ENCODE peak calls at places on chromosomes 7 and 10, in ten cellular contexts. W is GM12892, U is fibroblast of lung, Z is thoracic aorta, E is retinal pigment epithelial cell, A is GM23338, X is NCI-H1092 treated with DMSO at 0.1 percent for 48 hours, Y is substantia nigra, C is left ventricle myocardium superior, Q is PC-9. B is an unnamed sample.

GRCh38 chr10:68348265-68348741 is 15.6 kb upstream of the PBLD start:
- DNase-seq in Z (no peak), C (no peak), Q (peak; percentile 38), U (peak; percentile 67), E (no peak), A (peak; percentile 85), W (peak; percentile 19), X (no peak), Y (peak; percentile 5), B (no peak)

GRCh38 chr7:39357648-39358047 is 208.6 kb upstream of the YAE1 start:
- DNase-seq in Z (no peak), X (peak; percentile 6), A (peak; percentile 78), E (no peak), Y (no peak), W (no peak), Q (no peak), U (no peak), C (no peak), B (no peak)

GRCh38 chr7:55533050-55533728 is 39.1 kb downstream of the VOPP1 start:
- DNase-seq in X (no peak), Q (no peak), E (no peak), Y (no peak), U (no peak), A (no peak), C (no peak), W (peak; percentile 60), Z (no peak), B (no peak)

GRCh38 chr10:43257210-43258031 is 9.4 kb downstream of the RASGEF1A start:
- DNase-seq in W (no peak), E (no peak), A (no peak), Q (no peak), Z (no peak), X (no peak), C (no peak), Y (no peak), U (no peak), B (no peak)

GRCh38 chr10:98039690-98040381 is 9.4 kb upstream of the CRTAC1 start:
- DNase-seq in W (no peak), Q (no peak), Y (no peak), Z (no peak), E (no peak), X (no peak), A (no peak), C (no peak), U (no peak), B (no peak)

GRCh38 chr7:153529100-153529499 is 523.1 kb upstream of the DPP6 start:
- DNase-seq in U (no peak), Y (no peak), E (no peak), Z (no peak), W (no peak), Q (no peak), C (no peak), A (no peak), X (no peak), B (no peak)

GRCh38 chr10:29203432-29203831 is 85.4 kb upstream of the LYZL1 start:
- DNase-seq in W (no peak), U (no peak), Q (no peak), Z (no peak), E (no peak), X (no peak), A (no peak), Y (no peak), C (no peak), B (no peak)

GRCh38 chr7:79245623-79246249 is 207.7 kb downstream of the MAGI2 start:
- DNase-seq in C (no peak), U (no peak), E (no peak), Q (no peak), Y (no peak), W (no peak), Z (no peak), A (peak; percentile 47), X (no peak), B (no peak)

GRCh38 chr7:155722118-155722517 is 77.7 kb downstream of the RBM33 start:
- DNase-seq in X (no peak), Y (no peak), C (no peak), Z (no peak), W (no peak), U (no peak), Q (no peak), A (no peak), E (no peak), B (no peak)